ENCODE peak calls at places on chromosomes 2 and 18, in six cellular contexts. L, O, T, I, P and V are unnamed samples.

GRCh38 chr18:35443434-35443833 is 54.3 kb downstream of the INO80C start:
- DNase-seq in L (no peak), O (no peak), T (no peak), I (no peak), P (no peak), V (no peak)

GRCh38 chr2:45918816-45919655 is 267.6 kb downstream of the PRKCE start:
- DNase-seq in L (no peak), O (no peak), T (no peak), I (no peak), P (no peak), V (no peak)

GRCh38 chr2:20196053-20196880 is 28.7 kb downstream of the SDC1 start:
- DNase-seq in L (no peak), O (no peak), T (no peak), I (no peak), P (no peak), V (no peak)

GRCh38 chr18:12014976-12015696 is 33.8 kb downstream of the IMPA2 start:
- DNase-seq in L (no peak), O (no peak), T (no peak), I (no peak), P (no peak), V (no peak)

GRCh38 chr2:37080674-37081073 is 3.5 kb downstream of the HEATR5B start:
- DNase-seq in L (no peak), O (no peak), T (no peak), I (no peak), P (no peak), V (no peak)

GRCh38 chr2:203758841-203759691 is 52.6 kb downstream of the CD28 start:
- DNase-seq in L (no peak), O (peak), T (no peak), I (peak), P (no peak), V (no peak)

GRCh38 chr2:150570712-150571111 is 83.2 kb upstream of the RND3 start:
- DNase-seq in L (no peak), O (peak), T (no peak), I (peak), P (no peak), V (no peak)

GRCh38 chr2:212905640-212906201 is 245.7 kb downstream of the IKZF2 start:
- DNase-seq in L (no peak), O (peak), T (no peak), I (peak), P (no peak), V (no peak)

GRCh38 chr2:118687698-118688097 is 159.8 kb downstream of the EN1 start:
- DNase-seq in L (no peak), O (no peak), T (no peak), I (no peak), P (no peak), V (no peak)

GRCh38 chr2:16756831-16757644 is 91.4 kb upstream of the CYRIA start:
- DNase-seq in L (peak), O (peak), T (peak), I (peak), P (peak), V (peak)

GRCh38 chr2:217142649-217143266 is 282.9 kb upstream of the TNP1 start:
- DNase-seq in L (no peak), O (peak), T (no peak), I (no peak), P (peak), V (peak)

GRCh38 chr18:2303517-2304238 is 267.6 kb downstream of the METTL4 start:
- DNase-seq in L (no peak), O (peak), T (no peak), I (no peak), P (no peak), V (no peak)

GRCh38 chr2:241911551-241911950 is 42.0 kb downstream of the RTP5 start:
- DNase-seq in L (no peak), O (no peak), T (no peak), I (no peak), P (no peak), V (no peak)

GRCh38 chr2:238554468-238555184 is 127.9 kb downstream of the ASB1 start:
- DNase-seq in L (no peak), O (no peak), T (no peak), I (no peak), P (no peak), V (no peak)

GRCh38 chr2:118667366-118667765 is 180.1 kb downstream of the EN1 start:
- DNase-seq in L (no peak), O (no peak), T (no peak), I (no peak), P (no peak), V (no peak)